ENCODE peak calls at places on chromosome 3, in seven cellular contexts. Q, C, W, D, O, F and N are unnamed samples.

GRCh38 chr3:52742418-52743041 is 28.2 kb downstream of the NEK4 start:
- DNase-seq in Q (no peak), C (peak), W (peak), D (no peak), O (no peak), F (no peak), N (no peak)

GRCh38 chr3:64225695-64226499 is 631 bp upstream of the PRICKLE2 start:
- DNase-seq in Q (no peak), C (no peak), W (no peak), D (no peak), O (no peak), F (no peak), N (no peak)

GRCh38 chr3:171936231-171936841 is 93.2 kb downstream of the TMEM212 start:
- DNase-seq in Q (no peak), C (no peak), W (no peak), D (no peak), O (no peak), F (no peak), N (no peak)

GRCh38 chr3:131730581-131730980 is 227.8 kb upstream of the MRPL3 start:
- DNase-seq in Q (no peak), C (no peak), W (no peak), D (no peak), O (no peak), F (no peak), N (no peak)

GRCh38 chr3:162970292-162970691 is 1473.7 kb downstream of the OTOL1 start:
- DNase-seq in Q (no peak), C (no peak), W (no peak), D (no peak), O (no peak), F (no peak), N (no peak)

GRCh38 chr3:173617490-173617889 is 219.9 kb downstream of the NLGN1 start:
- DNase-seq in Q (no peak), C (no peak), W (no peak), D (peak), O (no peak), F (peak), N (no peak)

GRCh38 chr3:157588386-157589060 is 85.3 kb upstream of the VEPH1 start:
- DNase-seq in Q (no peak), C (no peak), W (no peak), D (no peak), O (no peak), F (no peak), N (no peak)

GRCh38 chr3:126270145-126270811 is 86.9 kb downstream of the KLF15 start:
- DNase-seq in Q (peak), C (no peak), W (no peak), D (peak), O (peak), F (peak), N (no peak)

GRCh38 chr3:13141991-13142412 is 68.8 kb upstream of the IQSEC1 start:
- DNase-seq in Q (peak), C (no peak), W (peak), D (no peak), O (no peak), F (peak), N (peak)

GRCh38 chr3:52801839-52802238 is 7.2 kb downstream of the ITIH3 start:
- DNase-seq in Q (no peak), C (no peak), W (no peak), D (no peak), O (no peak), F (no peak), N (no peak)

GRCh38 chr3:152272771-152273242 is 4.1 kb downstream of the MBNL1 start:
- DNase-seq in Q (no peak), C (peak), W (no peak), D (no peak), O (peak), F (no peak), N (peak)

GRCh38 chr3:139109271-139109670 is 64.6 kb upstream of the PRR23C start:
- DNase-seq in Q (no peak), C (no peak), W (no peak), D (no peak), O (no peak), F (no peak), N (no peak)

GRCh38 chr3:51928438-51928837 is 13.3 kb downstream of the RRP9 start:
- DNase-seq in Q (no peak), C (no peak), W (no peak), D (peak), O (no peak), F (no peak), N (no peak)

GRCh38 chr3:30864836-30865235 is 29.6 kb downstream of the GADL1 start:
- DNase-seq in Q (no peak), C (no peak), W (no peak), D (no peak), O (no peak), F (no peak), N (no peak)

GRCh38 chr3:72738752-72739520 is 109.3 kb downstream of the SHQ1 start:
- DNase-seq in Q (no peak), C (no peak), W (peak), D (peak), O (peak), F (peak), N (no peak)

GRCh38 chr3:117958027-117958426 is 1076.6 kb downstream of the IGSF11 start:
- DNase-seq in Q (no peak), C (no peak), W (no peak), D (no peak), O (no peak), F (no peak), N (no peak)

GRCh38 chr3:114496874-114497273 is 203.0 kb downstream of the TIGIT start:
- DNase-seq in Q (no peak), C (no peak), W (no peak), D (no peak), O (no peak), F (no peak), N (peak)

GRCh38 chr3:8982509-8982908 is 19.2 kb upstream of the RAD18 start:
- DNase-seq in Q (no peak), C (no peak), W (no peak), D (no peak), O (no peak), F (no peak), N (no peak)

GRCh38 chr3:133962879-133963278 is 66.8 kb downstream of the SLCO2A1 start:
- DNase-seq in Q (no peak), C (no peak), W (no peak), D (no peak), O (no peak), F (no peak), N (peak)

GRCh38 chr3:3068358-3068881 is 41.8 kb downstream of the IL5RA start:
- DNase-seq in Q (no peak), C (no peak), W (no peak), D (no peak), O (no peak), F (no peak), N (no peak)

GRCh38 chr3:59540241-59540640 is 490.4 kb upstream of the CFAP20DC start:
- DNase-seq in Q (no peak), C (no peak), W (no peak), D (no peak), O (no peak), F (no peak), N (no peak)

GRCh38 chr3:170442945-170443344 is 24.3 kb downstream of the CLDN11 start:
- DNase-seq in Q (no peak), C (no peak), W (peak), D (no peak), O (no peak), F (no peak), N (no peak)

GRCh38 chr3:13308406-13308805 is 111.7 kb downstream of the NUP210 start:
- DNase-seq in Q (no peak), C (peak), W (peak), D (peak), O (peak), F (no peak), N (no peak)

GRCh38 chr3:15645740-15646490 is 44.4 kb downstream of the BTD start:
- DNase-seq in Q (peak), C (peak), W (no peak), D (no peak), O (peak), F (no peak), N (peak)

GRCh38 chr3:17645074-17645698 is 97.2 kb downstream of the TBC1D5 start:
- DNase-seq in Q (no peak), C (peak), W (peak), D (no peak), O (no peak), F (no peak), N (peak)

GRCh38 chr3:176167272-176167671 is 1030.0 kb downstream of the TBL1XR1 start:
- DNase-seq in Q (no peak), C (no peak), W (no peak), D (no peak), O (no peak), F (no peak), N (no peak)

GRCh38 chr3:58469096-58469495 is 22.8 kb upstream of the KCTD6 start:
- DNase-seq in Q (no peak), C (no peak), W (no peak), D (no peak), O (no peak), F (no peak), N (no peak)

GRCh38 chr3:151091685-151092352 is 6.4 kb downstream of the MED12L start:
- DNase-seq in Q (no peak), C (no peak), W (no peak), D (no peak), O (no peak), F (no peak), N (no peak)

GRCh38 chr3:110164632-110165240 is 827.4 kb upstream of the DPPA4 start:
- DNase-seq in Q (no peak), C (no peak), W (no peak), D (no peak), O (no peak), F (no peak), N (no peak)

GRCh38 chr3:110166791-110167190 is 829.4 kb upstream of the DPPA4 start:
- DNase-seq in Q (no peak), C (no peak), W (no peak), D (no peak), O (no peak), F (no peak), N (no peak)

GRCh38 chr3:110165344-110165743 is 828.0 kb upstream of the DPPA4 start:
- DNase-seq in Q (no peak), C (no peak), W (no peak), D (no peak), O (no peak), F (no peak), N (no peak)

DNA sequence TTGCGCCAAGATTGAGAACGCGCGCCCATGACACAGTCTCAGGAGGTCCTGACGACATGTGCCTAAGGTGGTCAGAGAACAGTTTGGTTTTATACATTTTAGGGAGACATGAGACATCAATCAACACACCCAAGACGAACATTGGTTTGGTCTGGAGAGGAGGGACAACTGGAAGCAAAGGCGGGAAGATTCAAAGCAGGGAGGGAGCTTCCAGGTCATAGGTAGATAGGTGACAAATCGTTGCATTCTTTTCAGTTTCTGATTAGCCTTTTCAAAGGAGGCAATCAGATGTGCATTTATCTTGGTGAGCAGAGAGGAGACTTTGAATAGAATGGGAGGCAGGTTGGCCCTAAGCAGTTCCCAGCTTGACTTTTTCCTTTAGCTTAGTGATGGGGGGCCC is 828.4 kb upstream of the DPPA4 start:
- DNase-seq in Q (no peak), C (no peak), W (no peak), D (no peak), O (no peak), F (no peak), N (no peak)
- H3K4me3 ChIP-seq in Q (no peak), C (peak), W (no peak), D (no peak), O (no peak), F (no peak), N (no peak)

DNA sequence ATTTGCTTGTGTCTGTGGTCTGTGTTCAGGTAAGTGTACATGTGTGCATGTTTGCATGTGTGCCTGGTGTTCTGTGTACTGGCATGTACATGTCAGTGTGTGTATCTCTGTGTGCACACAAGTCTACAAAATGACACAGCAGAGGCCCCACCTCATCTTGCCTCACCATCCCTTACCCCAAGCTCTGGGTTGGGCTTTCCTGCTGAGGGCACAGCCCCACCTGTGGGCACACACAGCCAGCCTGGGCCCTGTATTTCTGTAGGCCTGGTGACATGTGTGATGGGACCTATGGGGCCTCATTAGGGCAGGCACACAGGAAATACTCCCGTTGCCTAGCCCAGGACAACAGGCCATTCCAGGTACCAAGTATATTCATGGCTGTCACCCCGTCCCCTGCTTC is 13.5 kb downstream of the VIPR1 start:
- DNase-seq in Q (no peak), C (no peak), W (no peak), D (no peak), O (no peak), F (peak), N (no peak)
- TF ChIP-seq CTCF in Q (no peak), C (no peak), W (no peak), D (no peak), O (no peak), F (no peak), N (no peak)

GRCh38 chr3:20974389-20974788 is 776.6 kb downstream of the ZNF385D start:
- DNase-seq in Q (no peak), C (no peak), W (peak), D (no peak), O (no peak), F (no peak), N (no peak)

GRCh38 chr3:20975221-20975620 is 775.8 kb downstream of the ZNF385D start:
- DNase-seq in Q (peak), C (no peak), W (no peak), D (no peak), O (no peak), F (no peak), N (no peak)
- H3K4me3 ChIP-seq in Q (no peak), C (no peak), W (no peak), D (no peak), O (no peak), F (no peak), N (no peak)

DNA sequence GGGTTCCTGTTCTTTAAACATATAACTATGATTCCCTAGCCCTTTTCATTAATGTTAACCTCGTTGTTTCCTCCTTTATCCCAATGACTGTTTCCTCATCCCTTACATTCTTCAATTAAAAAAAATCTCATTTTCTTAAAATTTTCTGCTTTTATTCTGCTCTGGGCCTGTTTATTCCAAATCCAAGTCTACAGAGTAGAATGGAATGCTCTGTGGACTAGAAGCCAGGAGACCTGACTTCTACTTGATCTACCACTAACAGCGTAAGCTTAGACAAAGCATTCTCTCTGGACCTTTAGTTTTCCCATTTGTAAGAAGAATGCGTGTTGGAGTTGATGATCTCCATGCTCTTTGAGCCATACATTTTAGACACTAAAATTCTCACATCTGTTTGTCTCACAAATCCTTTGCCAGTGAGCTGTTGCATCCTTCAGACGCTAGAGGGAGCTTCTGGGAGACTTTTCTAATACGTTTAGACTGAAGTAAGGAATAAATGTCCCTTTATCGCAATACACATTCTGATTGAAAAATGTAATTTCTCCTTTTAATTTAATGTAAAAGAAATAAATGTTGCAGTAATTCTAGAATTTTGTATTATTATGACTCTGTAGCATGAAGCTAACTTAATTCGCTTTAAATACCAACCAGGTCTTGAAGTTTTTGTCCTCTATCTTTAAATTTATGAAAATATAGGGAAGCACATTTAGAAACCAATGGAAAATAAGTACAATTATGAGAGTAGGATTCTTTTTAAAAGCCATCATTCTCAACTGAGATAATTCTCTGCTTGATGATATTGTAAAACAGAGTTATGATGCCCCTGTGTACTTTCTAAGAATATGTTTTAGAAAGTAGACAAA is 21.7 kb upstream of the GMNC start:
- DNase-seq in Q (peak), C (peak), W (peak), D (peak), O (no peak), F (no peak), N (peak)
- TF ChIP-seq CTCF in Q (peak), C (peak), W (peak), D (peak), O (peak), F (peak), N (peak)

DNA sequence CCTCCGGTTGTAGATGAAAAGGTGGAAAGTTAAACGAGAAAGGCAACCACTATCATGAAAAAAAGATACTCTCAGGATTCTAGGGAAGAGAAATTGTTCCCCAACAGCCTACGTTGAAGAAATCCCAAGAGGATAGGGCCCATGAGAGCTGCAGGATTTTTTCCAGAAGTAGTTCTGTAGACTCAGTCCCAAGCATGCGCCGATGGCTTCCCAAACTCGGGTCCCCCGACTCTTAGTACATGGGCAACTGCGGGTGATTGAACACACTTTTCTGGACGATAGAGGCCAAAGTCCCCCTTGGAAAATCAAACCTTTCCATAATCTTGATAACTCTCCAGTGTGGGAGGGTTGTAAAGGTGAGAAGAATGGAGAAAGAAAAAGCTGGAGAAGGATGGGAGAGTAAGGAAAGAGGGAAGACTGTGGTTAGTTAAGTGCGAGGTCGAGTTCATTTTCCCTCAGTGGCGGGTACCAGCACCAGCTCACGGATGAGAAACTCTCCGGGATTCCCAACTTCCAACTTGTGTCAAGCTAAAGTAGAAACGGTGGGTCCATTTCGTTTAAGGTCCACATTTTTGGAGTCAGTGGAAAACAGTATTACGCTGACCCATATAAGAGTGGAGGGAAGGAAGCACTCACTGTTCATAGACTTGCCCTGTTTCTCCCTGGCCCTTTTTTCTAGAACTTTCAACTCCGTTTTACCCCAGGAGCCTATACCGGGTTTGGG is 14.6 kb downstream of the ZIC1 start:
- DNase-seq in Q (no peak), C (no peak), W (no peak), D (no peak), O (no peak), F (no peak), N (no peak)
- H3K4me3 ChIP-seq in Q (no peak), C (no peak), W (no peak), D (no peak), O (no peak), F (no peak), N (no peak)